ENCODE peak calls at places on chromosome 21, in eight cellular contexts. One of them, this sample, is unnamed.

GRCh38 chr21:16829532-16829931 is 683.3 kb upstream of the CXADR start:
- DNase-seq in IMR-90: no peak
- DNase-seq in left lung: no peak
- DNase-seq in adrenal gland: no peak
- DNase-seq in ovary: no peak
- DNase-seq in fibroblast of lung: no peak
- DNase-seq in OCI-LY7: no peak
- DNase-seq in stomach: no peak
- DNase-seq in this sample: no peak

GRCh38 chr21:16205527-16205926 is 475.7 kb downstream of the USP25 start:
- DNase-seq in adrenal gland: no peak
- DNase-seq in stomach: no peak
- DNase-seq in IMR-90: no peak
- DNase-seq in OCI-LY7: no peak
- DNase-seq in ovary: no peak
- DNase-seq in left lung: no peak
- DNase-seq in fibroblast of lung: no peak
- DNase-seq in this sample: no peak

GRCh38 chr21:43209575-43210453 is 41.0 kb downstream of the CRYAA start:
- DNase-seq in stomach: no peak
- DNase-seq in IMR-90: peak; percentile 81
- DNase-seq in left lung: peak; percentile 26
- DNase-seq in ovary: no peak
- DNase-seq in adrenal gland: peak; percentile 94
- DNase-seq in fibroblast of lung: peak; percentile 6
- DNase-seq in OCI-LY7: no peak
- DNase-seq in this sample: no peak

GRCh38 chr21:14086553-14086952 is 124.2 kb downstream of the LIPI start:
- DNase-seq in stomach: no peak
- DNase-seq in ovary: no peak
- DNase-seq in fibroblast of lung: no peak
- DNase-seq in adrenal gland: no peak
- DNase-seq in left lung: no peak
- DNase-seq in IMR-90: no peak
- DNase-seq in OCI-LY7: no peak
- DNase-seq in this sample: no peak

GRCh38 chr21:38474796-38475195 is 23.5 kb downstream of the ERG start:
- DNase-seq in IMR-90: no peak
- DNase-seq in left lung: no peak
- DNase-seq in adrenal gland: no peak
- DNase-seq in fibroblast of lung: no peak
- DNase-seq in OCI-LY7: no peak
- DNase-seq in ovary: no peak
- DNase-seq in stomach: no peak
- DNase-seq in this sample: no peak

GRCh38 chr21:42991992-42992740 is 17.8 kb downstream of the PKNOX1 start:
- DNase-seq in stomach: no peak
- DNase-seq in IMR-90: peak; percentile 97
- DNase-seq in OCI-LY7: peak; percentile 45
- DNase-seq in left lung: peak; percentile 56
- DNase-seq in fibroblast of lung: peak; percentile 95
- DNase-seq in ovary: peak; percentile 85
- DNase-seq in adrenal gland: no peak
- DNase-seq in this sample: peak; percentile 48

GRCh38 chr21:32120231-32120630 is 158.6 kb downstream of the MIS18A start:
- DNase-seq in adrenal gland: no peak
- DNase-seq in IMR-90: no peak
- DNase-seq in left lung: no peak
- DNase-seq in OCI-LY7: no peak
- DNase-seq in ovary: no peak
- DNase-seq in stomach: no peak
- DNase-seq in fibroblast of lung: no peak
- DNase-seq in this sample: no peak

GRCh38 chr21:31283025-31283424 is 61.0 kb downstream of the TIAM1 start:
- DNase-seq in ovary: no peak
- DNase-seq in stomach: peak; percentile 82
- DNase-seq in adrenal gland: no peak
- DNase-seq in OCI-LY7: peak; percentile 1
- DNase-seq in left lung: no peak
- DNase-seq in IMR-90: no peak
- DNase-seq in fibroblast of lung: no peak
- DNase-seq in this sample: no peak

GRCh38 chr21:43825936-43826622 is 36.7 kb downstream of the RRP1 start:
- DNase-seq in ovary: no peak
- DNase-seq in left lung: no peak
- DNase-seq in IMR-90: no peak
- DNase-seq in fibroblast of lung: no peak
- DNase-seq in adrenal gland: no peak
- DNase-seq in OCI-LY7: no peak
- DNase-seq in stomach: peak; percentile 42
- DNase-seq in this sample: no peak

GRCh38 chr21:38661296-38662223 is 144.2 kb upstream of the ETS2 start:
- DNase-seq in fibroblast of lung: peak; percentile 80
- DNase-seq in adrenal gland: no peak
- DNase-seq in stomach: no peak
- DNase-seq in left lung: peak; percentile 41
- DNase-seq in ovary: peak; percentile 30
- DNase-seq in IMR-90: peak; percentile 62
- DNase-seq in OCI-LY7: no peak
- DNase-seq in this sample: no peak

GRCh38 chr21:31599563-31599962 is 59.9 kb upstream of the SOD1 start:
- DNase-seq in stomach: no peak
- DNase-seq in fibroblast of lung: no peak
- DNase-seq in left lung: no peak
- DNase-seq in adrenal gland: no peak
- DNase-seq in OCI-LY7: no peak
- DNase-seq in IMR-90: no peak
- DNase-seq in ovary: no peak
- DNase-seq in this sample: no peak

GRCh38 chr21:37196847-37197246 is 70.3 kb downstream of the VPS26C start:
- DNase-seq in fibroblast of lung: no peak
- DNase-seq in OCI-LY7: no peak
- DNase-seq in left lung: no peak
- DNase-seq in ovary: no peak
- DNase-seq in adrenal gland: no peak
- DNase-seq in stomach: no peak
- DNase-seq in IMR-90: no peak
- DNase-seq in this sample: no peak

GRCh38 chr21:37200641-37201480 is 66.3 kb downstream of the VPS26C start:
- DNase-seq in stomach: no peak
- DNase-seq in OCI-LY7: no peak
- DNase-seq in ovary: no peak
- DNase-seq in IMR-90: no peak
- DNase-seq in fibroblast of lung: no peak
- DNase-seq in left lung: no peak
- DNase-seq in adrenal gland: no peak
- DNase-seq in this sample: no peak

GRCh38 chr21:37202221-37202805 is 64.8 kb downstream of the VPS26C start:
- DNase-seq in adrenal gland: no peak
- DNase-seq in ovary: no peak
- DNase-seq in IMR-90: no peak
- DNase-seq in fibroblast of lung: no peak
- DNase-seq in left lung: no peak
- DNase-seq in OCI-LY7: no peak
- DNase-seq in stomach: no peak
- DNase-seq in this sample: no peak

GRCh38 chr21:37195649-37196048 is 71.5 kb downstream of the VPS26C start:
- DNase-seq in OCI-LY7: no peak
- DNase-seq in IMR-90: no peak
- DNase-seq in stomach: no peak
- DNase-seq in left lung: no peak
- DNase-seq in fibroblast of lung: no peak
- DNase-seq in ovary: no peak
- DNase-seq in adrenal gland: no peak
- DNase-seq in this sample: no peak

GRCh38 chr21:37198989-37199924 is 67.9 kb downstream of the VPS26C start:
- DNase-seq in adrenal gland: no peak
- DNase-seq in left lung: no peak
- DNase-seq in IMR-90: peak; percentile 78
- DNase-seq in stomach: no peak
- DNase-seq in fibroblast of lung: peak; percentile 64
- DNase-seq in OCI-LY7: no peak
- DNase-seq in ovary: no peak
- DNase-seq in this sample: no peak
- TF ChIP-seq CTCF in adrenal gland: no peak
- TF ChIP-seq CTCF in left lung: no peak
- TF ChIP-seq CTCF in IMR-90: no peak
- TF ChIP-seq CTCF in stomach: no peak
- TF ChIP-seq CTCF in fibroblast of lung: no peak
- TF ChIP-seq CTCF in OCI-LY7: no peak
- TF ChIP-seq CTCF in ovary: no peak
- TF ChIP-seq CTCF in this sample: no peak

DNA sequence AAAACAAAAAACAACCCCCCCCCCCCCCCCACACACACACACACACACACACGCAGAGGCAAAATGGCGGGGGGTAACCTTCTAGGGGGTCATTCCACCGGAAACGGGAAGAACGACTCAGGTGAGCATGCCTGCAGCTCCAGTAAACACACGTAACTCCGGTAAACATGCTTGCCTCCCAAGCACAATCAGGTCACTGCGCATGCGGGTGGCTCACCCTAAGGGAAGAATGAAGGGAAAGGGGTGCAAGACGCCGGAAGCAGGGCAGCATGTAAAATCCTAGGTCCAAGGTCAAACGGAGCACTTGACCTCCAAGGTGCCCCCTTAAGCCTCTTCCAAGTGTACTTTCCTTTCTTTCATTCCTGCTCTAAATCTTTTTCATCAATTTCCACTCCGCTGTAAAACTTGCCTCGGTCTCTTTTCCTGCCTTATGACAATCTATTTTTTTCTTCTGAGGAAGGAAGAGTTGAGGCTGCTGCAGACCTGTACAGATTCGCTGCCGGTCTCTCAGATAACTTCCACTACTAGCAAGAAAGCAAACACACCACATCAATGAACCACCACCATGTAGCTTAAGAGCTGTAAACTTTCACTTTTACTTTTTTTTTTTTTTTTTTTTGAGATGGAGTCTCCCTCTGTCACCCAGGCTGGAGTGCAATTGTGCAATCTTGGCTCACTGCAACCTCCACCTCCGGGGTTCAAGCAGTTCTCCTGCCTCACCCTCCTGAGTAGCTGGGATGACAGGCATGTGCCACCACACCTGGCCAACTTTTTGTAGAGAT is 21.0 kb upstream of the CBR3 start:
- DNase-seq in ovary: no peak
- DNase-seq in left lung: peak; percentile 76
- DNase-seq in OCI-LY7: no peak
- DNase-seq in adrenal gland: no peak
- DNase-seq in fibroblast of lung: no peak
- DNase-seq in IMR-90: no peak
- DNase-seq in stomach: peak; percentile 85
- DNase-seq in this sample: no peak
- H3K27ac ChIP-seq in ovary: no peak overlapping the region
- H3K27ac ChIP-seq in left lung: peak overlapping the region; percentile 77
- H3K27ac ChIP-seq in OCI-LY7: no peak overlapping the region
- H3K27ac ChIP-seq in adrenal gland: no peak overlapping the region
- H3K27ac ChIP-seq in fibroblast of lung: peak overlapping the region; percentile 66
- H3K27ac ChIP-seq in IMR-90: no peak overlapping the region
- H3K27ac ChIP-seq in stomach: peak overlapping the region; percentile 78
- H3K27ac ChIP-seq in this sample: no peak overlapping the region

GRCh38 chr21:33428669-33429068 is 25.5 kb downstream of the IFNGR2 start:
- DNase-seq in stomach: no peak
- DNase-seq in fibroblast of lung: peak; percentile 17
- DNase-seq in OCI-LY7: no peak
- DNase-seq in adrenal gland: no peak
- DNase-seq in left lung: peak; percentile 66
- DNase-seq in IMR-90: no peak
- DNase-seq in ovary: no peak
- DNase-seq in this sample: no peak
- H3K36me3 ChIP-seq in stomach: peaks cover 95% of the 10 kb centered on the region
- H3K36me3 ChIP-seq in fibroblast of lung: peaks cover 22% of the 10 kb centered on the region
- H3K36me3 ChIP-seq in OCI-LY7: peaks cover 99% of the 10 kb centered on the region
- H3K36me3 ChIP-seq in adrenal gland: peaks cover 94% of the 10 kb centered on the region
- H3K36me3 ChIP-seq in left lung: peaks cover 100% of the 10 kb centered on the region
- H3K36me3 ChIP-seq in IMR-90: peaks cover 66% of the 10 kb centered on the region
- H3K36me3 ChIP-seq in ovary: no peaks in the 10 kb centered on the region
- H3K36me3 ChIP-seq in this sample: peaks cover 39% of the 10 kb centered on the region

GRCh38 chr21:35050348-35051286 is 1.5 kb upstream of the RUNX1 start:
- DNase-seq in IMR-90: peak; percentile 70
- DNase-seq in OCI-LY7: peak; percentile 67
- DNase-seq in fibroblast of lung: no peak
- DNase-seq in ovary: no peak
- DNase-seq in adrenal gland: no peak
- DNase-seq in stomach: no peak
- DNase-seq in left lung: no peak
- DNase-seq in this sample: no peak

GRCh38 chr21:35048183-35048601 is 910 bp downstream of the RUNX1 start:
- DNase-seq in IMR-90: no peak
- DNase-seq in ovary: no peak
- DNase-seq in fibroblast of lung: no peak
- DNase-seq in left lung: no peak
- DNase-seq in stomach: no peak
- DNase-seq in OCI-LY7: peak; percentile 58
- DNase-seq in adrenal gland: peak; percentile 33
- DNase-seq in this sample: peak; percentile 14

GRCh38 chr21:35046880-35047229 is 2.2 kb downstream of the RUNX1 start:
- DNase-seq in fibroblast of lung: no peak
- DNase-seq in left lung: no peak
- DNase-seq in adrenal gland: no peak
- DNase-seq in IMR-90: no peak
- DNase-seq in ovary: no peak
- DNase-seq in stomach: no peak
- DNase-seq in OCI-LY7: no peak
- DNase-seq in this sample: no peak

GRCh38 chr21:35051287-35051818 is 2.3 kb upstream of the RUNX1 start:
- DNase-seq in ovary: peak; percentile 30
- DNase-seq in left lung: peak; percentile 91
- DNase-seq in IMR-90: peak; percentile 80
- DNase-seq in stomach: peak; percentile 89
- DNase-seq in adrenal gland: peak; percentile 84
- DNase-seq in fibroblast of lung: peak; percentile 95
- DNase-seq in OCI-LY7: peak; percentile 92
- DNase-seq in this sample: peak; percentile 92

DNA sequence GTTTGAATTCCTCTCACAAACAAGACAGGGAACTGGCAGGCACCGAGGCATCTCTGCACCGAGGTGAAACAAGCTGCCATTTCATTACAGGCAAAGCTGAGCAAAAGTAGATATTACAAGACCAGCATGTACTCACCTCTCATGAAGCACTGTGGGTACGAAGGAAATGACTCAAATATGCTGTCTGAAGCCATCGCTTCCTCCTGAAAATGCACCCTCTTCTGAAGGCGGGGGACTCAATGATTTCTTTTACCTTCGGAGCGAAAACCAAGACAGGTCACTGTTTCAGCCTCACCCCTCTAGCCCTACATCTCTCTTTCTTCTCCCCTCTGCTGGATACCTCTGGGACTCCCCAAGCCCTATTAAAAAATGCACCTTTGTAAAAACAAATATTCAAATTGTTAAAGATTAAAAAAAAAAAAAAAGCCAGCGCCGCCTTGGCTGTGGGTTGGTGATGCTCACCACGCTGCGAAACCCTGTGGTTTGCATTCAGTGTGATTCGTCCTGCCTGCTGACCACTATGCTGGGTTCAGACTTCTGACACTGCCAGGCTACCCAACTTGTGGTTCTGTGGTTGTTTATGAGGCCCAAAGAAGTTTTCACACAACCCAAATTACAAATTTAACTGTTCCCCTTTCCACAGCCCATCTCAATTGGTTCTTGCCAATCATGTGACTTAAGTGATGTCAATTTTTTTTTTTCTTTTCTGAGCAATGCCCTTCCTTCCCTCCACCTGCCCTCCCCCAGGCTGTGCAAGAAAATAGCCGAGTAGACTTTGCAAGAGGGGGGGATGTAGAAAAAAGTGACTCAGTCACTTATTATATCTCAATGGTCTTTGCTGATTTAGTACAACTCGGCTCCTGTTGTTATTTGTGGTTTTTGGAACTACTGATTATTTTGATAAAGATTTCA is at the start of gene RUNX1:
- DNase-seq in fibroblast of lung: peak; percentile 79
- DNase-seq in left lung: peak; percentile 70
- DNase-seq in stomach: peak; percentile 52
- DNase-seq in IMR-90: peak; percentile 56
- DNase-seq in OCI-LY7: peak; percentile 90
- DNase-seq in ovary: no peak
- DNase-seq in adrenal gland: peak; percentile 43
- DNase-seq in this sample: no peak
- TF ChIP-seq CTCF in fibroblast of lung: no peak
- TF ChIP-seq CTCF in left lung: no peak
- TF ChIP-seq CTCF in stomach: no peak
- TF ChIP-seq CTCF in IMR-90: no peak
- TF ChIP-seq CTCF in OCI-LY7: no peak
- TF ChIP-seq CTCF in ovary: no peak
- TF ChIP-seq CTCF in adrenal gland: no peak
- TF ChIP-seq CTCF in this sample: no peak

This sample was measured in body of pancreas.